ENCODE peak calls at places on chromosomes 11 and 22, in five cellular contexts. J is foreskin fibroblast, O is OCI-LY7, F is dorsolateral prefrontal cortex, U is IMR-90. D is an unnamed sample.

GRCh38 chr22:21628386-21629261 is 1.2 kb downstream of the YDJC start:
- DNase-seq in F (no peak), J (no peak), O (no peak), U (no peak), D (no peak)

GRCh38 chr11:43870981-43871550 is 9.6 kb upstream of the ALKBH3 start:
- DNase-seq in O (no peak), F (no peak), J (no peak), U (no peak), D (no peak)

GRCh38 chr11:46514370-46514769 is 79.5 kb downstream of the AMBRA1 start:
- DNase-seq in O (no peak), J (no peak), U (no peak), F (no peak), D (no peak)

GRCh38 chr11:134277176-134278001 is 1.2 kb downstream of the GLB1L3 start:
- DNase-seq in F (no peak), O (no peak), U (no peak), J (no peak), D (no peak)

GRCh38 chr11:117972589-117973445 is 13.4 kb upstream of the IL10RA start:
- DNase-seq in O (no peak), U (no peak), F (no peak), J (no peak), D (no peak)

GRCh38 chr11:73141309-73142127 is 600 bp downstream of the FCHSD2 start:
- DNase-seq in F (peak; percentile 51), O (peak; percentile 78), U (peak; percentile 69), J (peak; percentile 59), D (peak; percentile 69)

GRCh38 chr22:36329217-36330078 is 58.3 kb downstream of the MYH9 start:
- DNase-seq in J (peak; percentile 97), O (peak; percentile 5), F (peak; percentile 54), U (peak; percentile 97), D (no peak)

GRCh38 chr11:116895053-116895757 is 57.8 kb upstream of the APOA1 start:
- DNase-seq in F (no peak), J (no peak), O (no peak), U (no peak), D (peak; percentile 47)

GRCh38 chr11:90204832-90205646 is 17.8 kb downstream of the CHORDC1 start:
- DNase-seq in U (peak; percentile 66), F (no peak), J (peak; percentile 15), O (peak; percentile 64), D (peak; percentile 45)

GRCh38 chr11:35077709-35078695 is 61.0 kb upstream of the CD44 start:
- DNase-seq in O (peak; percentile 85), F (no peak), J (peak; percentile 84), U (peak; percentile 84), D (no peak)

GRCh38 chr11:70243912-70244652 is 26.4 kb upstream of the PPFIA1 start:
- DNase-seq in U (no peak), F (no peak), O (no peak), J (no peak), D (no peak)

GRCh38 chr11:74612877-74613276 is 20.5 kb downstream of the POLD3 start:
- DNase-seq in J (no peak), O (no peak), U (peak; percentile 50), F (no peak), D (no peak)

GRCh38 chr11:48077251-48077650 is 96.9 kb downstream of the PTPRJ start:
- DNase-seq in F (no peak), U (peak; percentile 57), O (no peak), J (no peak), D (no peak)

GRCh38 chr22:27989758-27990450 is 70.8 kb upstream of the PITPNB start:
- DNase-seq in J (no peak), U (no peak), O (no peak), F (no peak), D (no peak)

GRCh38 chr11:68441466-68442230 is 18.9 kb upstream of the PPP6R3 start:
- DNase-seq in U (peak; percentile 45), O (peak; percentile 65), F (no peak), J (peak; percentile 48), D (no peak)

GRCh38 chr11:2168286-2169000 is 3.2 kb downstream of the TH start:
- DNase-seq in F (no peak), U (no peak), J (no peak), O (no peak), D (no peak)

GRCh38 chr11:2164861-2165555 is 4.0 kb upstream of the INS start:
- DNase-seq in U (no peak), O (no peak), F (no peak), J (no peak), D (no peak)

GRCh38 chr11:2165571-2165970 is 4.6 kb upstream of the INS start:
- DNase-seq in F (no peak), U (no peak), J (no peak), O (no peak), D (no peak)

GRCh38 chr11:2167141-2168045 is 4.2 kb downstream of the TH start:
- DNase-seq in O (no peak), J (no peak), F (no peak), U (no peak), D (no peak)

DNA sequence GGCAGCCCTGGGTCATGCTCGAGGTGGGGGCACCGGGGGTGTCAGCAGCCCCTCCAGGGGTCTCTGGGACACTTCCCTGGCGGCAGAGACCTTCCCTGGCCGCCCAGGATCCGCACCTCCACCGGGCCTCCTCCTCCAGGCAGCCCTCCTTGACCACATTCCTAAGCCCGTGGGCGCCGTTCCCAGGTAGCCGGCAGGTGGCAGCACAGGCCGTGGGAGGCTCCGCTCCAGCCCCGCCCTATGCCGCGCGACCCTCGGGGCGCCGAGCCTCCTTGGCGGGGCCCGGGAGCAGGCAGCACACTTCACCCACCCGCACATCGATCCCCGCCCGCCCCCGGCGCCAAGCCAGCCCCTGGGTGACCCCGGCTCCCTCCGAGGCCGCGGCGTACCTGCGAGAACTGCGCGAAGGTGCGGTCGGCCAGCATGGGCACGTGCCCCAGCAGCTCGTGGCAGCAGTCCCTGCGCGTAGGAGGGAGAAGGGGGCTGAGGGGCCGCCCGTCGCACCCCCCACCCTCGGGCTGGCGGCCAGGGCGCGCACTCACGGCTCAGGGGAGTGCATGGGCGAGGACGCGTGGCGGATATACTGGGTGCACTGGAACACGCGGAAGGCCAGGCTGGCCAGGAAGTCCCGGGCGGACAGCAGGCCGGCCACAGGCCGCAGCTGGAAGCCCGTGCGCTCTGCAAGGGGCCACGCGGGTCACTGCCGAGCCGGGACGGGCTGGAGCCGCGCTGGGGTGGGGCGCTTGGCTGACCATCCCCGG is 5.3 kb upstream of the INS start:
- DNase-seq in F (no peak), J (no peak), U (no peak), O (no peak), D (peak; percentile 61)
- TF ChIP-seq CTCF in F (peak; percentile 49), J (peak; percentile 41), U (peak; percentile 47), O (peak; percentile 46), D (peak; percentile 41)

GRCh38 chr11:76512851-76513653 is 68.2 kb downstream of the EMSY start:
- DNase-seq in O (peak; percentile 32), J (no peak), U (peak; percentile 65), F (no peak), D (no peak)
- TF ChIP-seq CTCF in O (peak; percentile 80), J (peak; percentile 26), U (peak; percentile 67), F (peak; percentile 50), D (peak; percentile 16)

DNA sequence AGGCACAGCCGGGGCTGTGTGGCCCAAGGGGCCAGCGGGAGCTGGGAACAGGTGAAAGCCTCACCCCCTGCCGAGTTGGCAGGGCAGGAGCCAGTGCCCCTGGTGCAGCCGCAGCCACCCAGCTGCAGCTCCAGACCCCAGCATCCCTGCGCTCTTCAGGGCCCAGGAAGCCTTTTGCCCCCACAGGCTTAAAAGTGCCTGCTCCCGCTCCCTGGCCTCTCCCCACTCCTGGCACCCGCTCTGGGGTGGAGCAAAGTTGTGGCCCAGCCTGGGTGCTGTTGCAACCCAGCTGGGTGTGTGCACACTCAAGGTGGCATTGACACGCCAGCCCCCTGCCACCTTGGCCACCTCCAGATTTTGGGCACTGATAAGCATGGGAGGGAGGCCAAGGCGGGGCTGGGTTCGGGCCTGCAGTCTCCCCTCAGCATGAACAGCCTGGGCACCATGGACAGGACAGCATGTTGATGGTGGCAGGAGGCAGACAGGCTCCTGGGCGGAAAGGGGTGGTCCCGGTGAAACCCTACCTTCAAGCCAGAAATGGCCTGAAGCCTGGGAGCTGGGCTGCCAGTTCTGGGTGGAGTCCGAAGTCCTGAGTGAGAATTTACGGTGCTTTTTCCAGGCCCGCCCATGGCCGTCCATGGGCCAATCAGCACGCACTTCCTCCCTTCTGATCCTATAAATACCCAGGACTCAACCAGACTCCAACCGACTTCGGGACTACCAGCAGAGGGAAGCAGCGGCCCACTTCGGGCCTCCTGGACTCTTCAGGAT is 23.5 kb upstream of the RNASEH2C start:
- DNase-seq in O (peak; percentile 6), F (no peak), U (no peak), J (peak; percentile 23), D (no peak)
- TF ChIP-seq CTCF in O (no peak), F (no peak), U (peak; percentile 33), J (peak; percentile 27), D (no peak)

GRCh38 chr22:42990131-42990838 is 24.7 kb downstream of the PACSIN2 start:
- DNase-seq in U (peak; percentile 89), O (no peak), F (no peak), J (peak; percentile 88), D (no peak)
- TF ChIP-seq CTCF in U (peak; percentile 59), O (no peak), F (peak; percentile 22), J (peak; percentile 41), D (peak; percentile 25)

DNA sequence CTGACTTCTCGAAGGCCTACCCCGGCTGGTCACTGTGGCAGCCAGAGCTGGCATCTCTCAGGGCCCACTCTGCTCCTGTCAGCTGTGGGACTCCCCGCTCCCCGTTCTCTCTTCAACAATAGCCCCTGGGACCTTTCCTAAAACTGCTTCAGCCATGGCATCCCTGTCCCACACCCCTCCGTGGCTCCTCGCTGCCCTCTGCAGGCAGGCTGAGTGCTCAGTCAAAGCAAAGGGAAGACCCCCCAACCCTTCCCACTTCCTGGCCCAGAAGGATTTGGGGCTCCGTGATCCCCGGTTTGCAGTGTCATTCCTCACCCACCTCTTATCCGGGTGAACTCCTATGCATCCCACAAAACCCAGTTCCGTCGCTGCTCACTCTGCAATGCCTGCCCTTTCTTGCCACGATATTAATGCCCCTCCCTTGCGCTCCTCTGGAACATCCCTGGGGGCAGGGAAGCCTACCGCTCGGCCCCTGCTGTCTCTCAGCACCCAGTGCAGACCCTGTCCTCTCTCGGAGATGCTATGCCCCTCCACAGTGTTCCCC is 1.6 kb upstream of the TH start:
- DNase-seq in U (no peak), O (peak; percentile 10), F (no peak), J (no peak), D (no peak)
- TF ChIP-seq CTCF in U (peak; percentile 34), O (peak; percentile 70), F (no peak), J (peak; percentile 45), D (peak; percentile 38)